ENCODE peak calls at places on chromosomes 11 and 22, in six cellular contexts. W is CD8-positive, alpha-beta memory T cell; Z is CD8-positive, alpha-beta T cell; T is heart left ventricle; V is mammary epithelial cell; N is fibroblast of lung. A is an unnamed sample. For H3K36me3, the result is how much of the 10 kb centered on the place peaks cover.

GRCh38 chr11:96045622-96046456 is 121.9 kb upstream of the MTMR2 start:
- DNase-seq in Z (no peak), T (peak), N (peak), W (no peak), V (no peak), A (peak)

GRCh38 chr22:44870021-44870420 is 117.6 kb downstream of the ARHGAP8 start:
- DNase-seq in N (peak), V (peak), W (no peak), T (no peak), Z (no peak), A (no peak)

GRCh38 chr22:21455334-21456089 is 11.7 kb upstream of the TMEM191C start:
- DNase-seq in Z (no peak), N (no peak), T (no peak), V (no peak), W (no peak), A (no peak)

GRCh38 chr11:119538748-119539147 is 115.8 kb upstream of the THY1 start:
- DNase-seq in T (no peak), V (no peak), N (no peak), Z (no peak), W (no peak), A (no peak)

GRCh38 chr11:112339566-112339965 is 78.9 kb upstream of the PLET1 start:
- DNase-seq in T (no peak), N (no peak), Z (no peak), W (no peak), V (no peak), A (no peak)

GRCh38 chr22:42473484-42474193 is 41.4 kb upstream of the NFAM1 start:
- DNase-seq in T (no peak), V (peak), Z (no peak), N (peak), W (no peak), A (peak)

GRCh38 chr22:31825513-31825912 is 71.7 kb downstream of the DEPDC5 start:
- DNase-seq in V (peak), T (no peak), Z (no peak), N (no peak), W (no peak), A (no peak)

GRCh38 chr22:19352217-19352616 is 60.7 kb upstream of the CLTCL1 start:
- DNase-seq in T (peak), V (no peak), W (no peak), Z (no peak), N (no peak), A (no peak)

GRCh38 chr11:70608568-70609314 is 210.4 kb downstream of the CTTN start:
- DNase-seq in W (no peak), V (no peak), Z (no peak), N (peak), T (no peak), A (no peak)

GRCh38 chr11:36295926-36296325 is at the start of gene PRR5L:
- DNase-seq in T (no peak), W (no peak), N (no peak), V (no peak), Z (no peak), A (no peak)

GRCh38 chr22:28139993-28140392 is 220.9 kb upstream of the PITPNB start:
- DNase-seq in N (peak), T (no peak), Z (no peak), V (peak), W (no peak), A (peak)

DNA sequence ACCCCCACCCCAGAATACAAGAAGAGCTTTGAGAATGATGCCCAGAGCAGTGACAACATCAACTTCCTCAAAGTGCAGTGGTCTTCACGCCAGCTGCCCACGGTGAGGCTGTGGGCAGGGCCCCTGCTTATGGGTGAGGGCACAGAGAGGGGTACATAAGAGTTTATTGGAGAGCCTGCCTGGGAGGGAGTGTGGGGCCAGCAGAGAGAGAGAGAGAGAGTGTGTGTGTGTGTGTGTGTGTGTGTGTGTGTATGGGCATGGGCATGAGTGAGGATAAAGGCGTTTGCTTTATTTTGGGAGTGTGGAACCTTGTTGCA is 9.5 kb downstream of the PHOX2A start:
- DNase-seq in V (no peak), N (no peak), Z (peak), W (no peak), T (no peak), A (no peak)
- H3K36me3 ChIP-seq in V (under half), N (half or more), Z (under half), W (under half), T (half or more), A (under half)

GRCh38 chr11:47784785-47785381 is 17.7 kb upstream of the FNBP4 start:
- DNase-seq in N (no peak), W (no peak), T (no peak), Z (no peak), V (no peak), A (no peak)
- H3K36me3 ChIP-seq in N (under half), W (under half), T (half or more), Z (under half), V (under half), A (under half)

GRCh38 chr22:50216684-50217520 is 16.1 kb downstream of the SELENOO start:
- DNase-seq in T (no peak), N (no peak), Z (no peak), V (no peak), W (no peak), A (no peak)
- H3K36me3 ChIP-seq in T (half or more), N (half or more), Z (under half), V (under half), W (under half), A (under half)

DNA sequence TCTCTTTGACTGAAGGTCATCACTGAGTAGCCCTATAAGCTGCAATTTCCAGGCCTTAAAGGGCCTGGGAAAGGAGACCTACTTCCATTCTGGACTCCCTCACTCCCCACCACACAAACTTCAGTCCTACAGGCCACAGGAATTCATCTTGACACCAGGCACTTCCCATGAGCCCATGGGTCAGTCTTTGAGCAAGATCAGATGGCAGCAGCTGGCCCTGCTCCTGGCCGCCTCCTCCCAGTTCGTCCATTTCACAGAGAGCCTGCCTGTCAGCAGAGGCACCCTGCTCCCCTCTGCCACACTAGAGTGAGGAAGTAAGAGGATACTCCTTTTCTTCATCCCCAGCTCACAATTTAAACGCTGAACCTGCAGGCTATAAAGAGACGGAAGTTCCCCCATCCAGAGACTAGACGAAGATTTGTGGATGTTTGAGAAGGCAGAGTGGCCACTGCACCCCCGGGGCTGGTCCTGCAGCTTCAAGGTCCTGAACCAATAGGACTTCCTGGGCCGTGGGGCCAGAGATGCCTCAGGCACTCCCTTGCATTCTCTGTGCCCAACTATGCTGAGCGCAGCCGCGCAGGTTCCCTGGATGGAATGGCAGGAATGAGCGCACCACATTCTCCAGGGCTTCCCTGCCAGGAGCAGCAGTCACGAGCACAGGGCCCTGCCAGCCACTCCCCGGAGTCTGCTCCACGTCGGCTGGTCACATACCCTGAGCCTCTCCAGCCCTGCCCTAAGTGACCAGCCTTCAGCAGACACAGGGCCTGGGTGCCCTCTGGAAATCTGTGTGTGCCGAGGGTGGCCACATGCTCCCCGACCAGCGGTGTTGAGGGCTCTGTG is 33.5 kb upstream of the BID start:
- DNase-seq in T (peak), W (no peak), N (peak), Z (no peak), V (no peak), A (no peak)
- H3K36me3 ChIP-seq in T (half or more), W (under half), N (under half), Z (under half), V (under half), A (under half)

GRCh38 chr11:18493310-18493709 is 33.4 kb downstream of the TSG101 start:
- DNase-seq in W (no peak), T (no peak), Z (no peak), N (no peak), V (no peak), A (no peak)
- H3K36me3 ChIP-seq in W (under half), T (under half), Z (under half), N (under half), V (under half), A (under half)

GRCh38 chr11:94800394-94800793 is 32.2 kb downstream of the AMOTL1 start:
- DNase-seq in N (peak), V (no peak), T (peak), W (no peak), Z (no peak), A (no peak)
- H3K36me3 ChIP-seq in N (under half), V (under half), T (under half), W (under half), Z (under half), A (under half)